ENCODE peak calls at places on chromosomes 1 and 21, in nine cellular contexts. S is astrocyte of the spinal cord; A is sciatic nerve; R is naive thymus-derived CD8-positive, alpha-beta T cell; B is lower lobe of right lung; K is stimulated activated CD4-positive, alpha-beta T cell treated with anti-CD3 and anti-CD28 coated beads, Interleukin-2, amount 100 ng/mL, for 48 hours; O is HEK293T; P is T-helper 9 cell; J is tibial artery. X is an unnamed sample.

GRCh38 chr1:203511513-203511912 is 17.6 kb downstream of the OPTC start:
- DNase-seq in S (no peak), A (no peak), R (no peak), B (no peak), K (no peak), O (no peak), P (no peak), J (no peak), X (no peak)

GRCh38 chr1:99557556-99558256 is 88.2 kb upstream of the PALMD start:
- DNase-seq in S (peak), A (no peak), R (no peak), B (no peak), K (no peak), O (no peak), P (no peak), J (no peak), X (no peak)

GRCh38 chr1:11888206-11888876 is 29.6 kb upstream of the NPPB start:
- DNase-seq in S (no peak), A (no peak), R (no peak), B (no peak), K (no peak), O (no peak), P (no peak), J (no peak), X (no peak)

GRCh38 chr1:89022167-89022959 is at the start of gene GBP3:
- DNase-seq in S (peak), A (no peak), R (no peak), B (no peak), K (no peak), O (no peak), P (no peak), J (no peak), X (no peak)

GRCh38 chr1:4032571-4032970 is 132.5 kb upstream of the C1orf174 start:
- DNase-seq in S (no peak), A (no peak), R (no peak), B (no peak), K (no peak), O (no peak), P (no peak), J (no peak), X (no peak)

GRCh38 chr1:47684518-47684917 is 246.7 kb downstream of the FOXD2 start:
- DNase-seq in S (no peak), A (no peak), R (no peak), B (no peak), K (no peak), O (no peak), P (no peak), J (no peak), X (no peak)

GRCh38 chr1:241074507-241074906 is 282.5 kb downstream of the RGS7 start:
- DNase-seq in S (peak), A (no peak), R (no peak), B (no peak), K (no peak), O (no peak), P (no peak), J (no peak), X (no peak)

GRCh38 chr1:145690587-145691558 is 16.3 kb downstream of the PDZK1 start:
- DNase-seq in S (peak), A (no peak), R (no peak), B (no peak), K (peak), O (no peak), P (no peak), J (no peak), X (peak)

GRCh38 chr1:220914283-220915116 is 35.3 kb downstream of the HLX start:
- DNase-seq in S (no peak), A (no peak), R (no peak), B (no peak), K (no peak), O (no peak), P (no peak), J (no peak), X (no peak)

GRCh38 chr21:26167593-26167992 is 3.0 kb downstream of the APP start:
- DNase-seq in S (no peak), A (no peak), R (no peak), B (no peak), K (no peak), O (no peak), P (no peak), J (no peak), X (no peak)

GRCh38 chr21:38567577-38568360 is 69.5 kb upstream of the ERG start:
- DNase-seq in S (peak), A (no peak), R (no peak), B (no peak), K (no peak), O (no peak), P (no peak), J (no peak), X (no peak)

GRCh38 chr21:42846221-42846620 is 33.1 kb downstream of the WDR4 start:
- DNase-seq in S (no peak), A (peak), R (no peak), B (peak), K (no peak), O (no peak), P (no peak), J (peak), X (no peak)

GRCh38 chr1:230120949-230121381 is 53.9 kb downstream of the GALNT2 start:
- DNase-seq in S (no peak), A (no peak), R (no peak), B (no peak), K (no peak), O (peak), P (no peak), J (no peak), X (no peak)

GRCh38 chr1:9426291-9426711 is 113.0 kb upstream of the SLC25A33 start:
- DNase-seq in S (no peak), A (no peak), R (peak), B (no peak), K (peak), O (no peak), P (peak), J (no peak), X (peak)

GRCh38 chr1:65170511-65171142 is 22.6 kb downstream of the AK4 start:
- DNase-seq in S (peak), A (no peak), R (no peak), B (no peak), K (no peak), O (no peak), P (no peak), J (peak), X (no peak)

GRCh38 chr1:84899969-84900368 is 7.0 kb upstream of the LPAR3 start:
- DNase-seq in S (no peak), A (no peak), R (no peak), B (no peak), K (no peak), O (no peak), P (no peak), J (no peak), X (no peak)

GRCh38 chr1:179831852-179832699 is 45.5 kb downstream of the TOR1AIP2 start:
- DNase-seq in S (peak), A (no peak), R (no peak), B (no peak), K (no peak), O (no peak), P (no peak), J (no peak), X (no peak)

GRCh38 chr1:67614511-67614934 is 70.5 kb upstream of the GADD45A start:
- DNase-seq in S (no peak), A (no peak), R (no peak), B (no peak), K (no peak), O (no peak), P (no peak), J (no peak), X (no peak)

GRCh38 chr1:42721926-42722325 is 18.1 kb downstream of the CLDN19 start:
- DNase-seq in S (no peak), A (no peak), R (no peak), B (no peak), K (no peak), O (no peak), P (no peak), J (no peak), X (no peak)

GRCh38 chr1:6385673-6386191 is 7.8 kb downstream of the ACOT7 start:
- DNase-seq in S (peak), A (no peak), R (no peak), B (peak), K (no peak), O (no peak), P (no peak), J (no peak), X (no peak)

GRCh38 chr1:7962011-7962335 is 462 bp downstream of the PARK7 start:
- DNase-seq in S (no peak), A (no peak), R (no peak), B (no peak), K (no peak), O (no peak), P (no peak), J (no peak), X (peak)

GRCh38 chr1:3722846-3723245 is 29.4 kb upstream of the CCDC27 start:
- DNase-seq in S (no peak), A (no peak), R (no peak), B (no peak), K (no peak), O (no peak), P (no peak), J (no peak), X (no peak)

GRCh38 chr1:54577612-54578011 is 29.6 kb downstream of the ACOT11 start:
- DNase-seq in S (peak), A (peak), R (no peak), B (peak), K (no peak), O (no peak), P (no peak), J (peak), X (no peak)

GRCh38 chr21:35046223-35046690 is 2.8 kb downstream of the RUNX1 start:
- DNase-seq in S (no peak), A (no peak), R (no peak), B (no peak), K (no peak), O (no peak), P (no peak), J (no peak), X (no peak)

GRCh38 chr1:48526045-48526714 is 54.2 kb upstream of the SPATA6 start:
- DNase-seq in S (no peak), A (no peak), R (no peak), B (no peak), K (no peak), O (no peak), P (no peak), J (no peak), X (no peak)

GRCh38 chr1:245566952-245567351 is 412.2 kb downstream of the KIF26B start:
- DNase-seq in S (no peak), A (no peak), R (no peak), B (no peak), K (no peak), O (no peak), P (no peak), J (no peak), X (no peak)

GRCh38 chr1:31418626-31419025 is 5.6 kb downstream of the SERINC2 start:
- DNase-seq in S (no peak), A (no peak), R (no peak), B (no peak), K (no peak), O (no peak), P (no peak), J (no peak), X (no peak)

GRCh38 chr1:203610061-203610460 is 16.6 kb upstream of the ATP2B4 start:
- DNase-seq in S (no peak), A (no peak), R (no peak), B (no peak), K (no peak), O (no peak), P (no peak), J (no peak), X (no peak)

GRCh38 chr1:100734716-100735115 is 15.2 kb downstream of the VCAM1 start:
- DNase-seq in S (peak), A (no peak), R (no peak), B (no peak), K (no peak), O (no peak), P (no peak), J (no peak), X (no peak)

GRCh38 chr1:208280184-208280583 is 36.0 kb upstream of the PLXNA2 start:
- DNase-seq in S (no peak), A (no peak), R (no peak), B (no peak), K (no peak), O (no peak), P (no peak), J (no peak), X (no peak)